ENCODE peak calls at places on chromosome 15, in nine cellular contexts. V is dorsolateral prefrontal cortex; X is glomerular endothelial cell; Z is stimulated activated CD8-positive, alpha-beta memory T cell treated with anti-CD3 and anti-CD28 coated beads, Interleukin-4, amount 100 ng/mL, for 1 hour; G is NB4; P is NCI-H1092 treated with DMSO at 0.1 percent for 48 hours; H is dermis microvascular lymphatic vessel endothelial cell; S is WERI-Rb-1; K is neural crest cell. J is an unnamed sample.

GRCh38 chr15:31843426-31844055 is 186.8 kb upstream of the CHRNA7 start:
- DNase-seq in V (no peak), X (no peak), Z (no peak), G (no peak), P (no peak), H (no peak), S (no peak), K (no peak), J (peak)

GRCh38 chr15:33852570-33852969 is 115.7 kb upstream of the CHRM5 start:
- DNase-seq in V (no peak), X (no peak), Z (no peak), G (no peak), P (no peak), H (no peak), S (no peak), K (no peak), J (no peak)

GRCh38 chr15:76341366-76342045 is 4.9 kb downstream of the ISL2 start:
- DNase-seq in V (no peak), X (no peak), Z (no peak), G (no peak), P (peak), H (no peak), S (peak), K (peak), J (peak)

GRCh38 chr15:40782609-40783227 is 12.9 kb downstream of the C15orf62 start:
- DNase-seq in V (no peak), X (no peak), Z (no peak), G (peak), P (peak), H (no peak), S (peak), K (peak), J (peak)

GRCh38 chr15:64716452-64716851 is 58.9 kb downstream of the RBPMS2 start:
- DNase-seq in V (no peak), X (no peak), Z (no peak), G (no peak), P (no peak), H (no peak), S (no peak), K (no peak), J (no peak)

GRCh38 chr15:40044717-40045571 is 6.0 kb upstream of the SRP14 start:
- DNase-seq in V (peak), X (no peak), Z (peak), G (peak), P (peak), H (no peak), S (peak), K (peak), J (peak)

GRCh38 chr15:74314897-74315438 is 52.5 kb downstream of the CYP11A1 start:
- DNase-seq in V (no peak), X (no peak), Z (no peak), G (peak), P (peak), H (no peak), S (peak), K (no peak), J (no peak)

GRCh38 chr15:73564255-73564654 is 68.9 kb downstream of the NPTN start:
- DNase-seq in V (no peak), X (peak), Z (no peak), G (peak), P (no peak), H (peak), S (peak), K (no peak), J (no peak)

GRCh38 chr15:57505949-57506391 is 85.7 kb upstream of the MYZAP start:
- DNase-seq in V (no peak), X (no peak), Z (no peak), G (no peak), P (no peak), H (no peak), S (no peak), K (no peak), J (no peak)

GRCh38 chr15:82571722-82572222 is 31.5 kb upstream of the RPS17 start:
- DNase-seq in V (peak), X (no peak), Z (no peak), G (no peak), P (peak), H (no peak), S (peak), K (peak), J (peak)

GRCh38 chr15:40871749-40872617 is 2.1 kb downstream of the RHOV start:
- DNase-seq in V (no peak), X (no peak), Z (no peak), G (no peak), P (no peak), H (no peak), S (no peak), K (no peak), J (no peak)

GRCh38 chr15:99568548-99569352 is 3.0 kb downstream of the MEF2A start:
- DNase-seq in V (no peak), X (no peak), Z (no peak), G (no peak), P (no peak), H (no peak), S (no peak), K (no peak), J (no peak)

GRCh38 chr15:90174140-90174891 is 26.8 kb upstream of the SEMA4B start:
- DNase-seq in V (peak), X (no peak), Z (no peak), G (no peak), P (peak), H (peak), S (peak), K (no peak), J (peak)

GRCh38 chr15:37931868-37932267 is 2.6 kb upstream of the TMCO5A start:
- DNase-seq in V (no peak), X (no peak), Z (no peak), G (no peak), P (no peak), H (no peak), S (no peak), K (no peak), J (no peak)

GRCh38 chr15:52256930-52257733 is 38.5 kb downstream of the MYO5C start:
- DNase-seq in V (no peak), X (no peak), Z (no peak), G (no peak), P (no peak), H (no peak), S (peak), K (no peak), J (peak)

GRCh38 chr15:57306305-57306943 is 69.9 kb upstream of the CGNL1 start:
- DNase-seq in V (peak), X (no peak), Z (peak), G (peak), P (peak), H (peak), S (peak), K (peak), J (peak)

GRCh38 chr15:99096173-99096893 is 8.5 kb upstream of the SYNM start:
- DNase-seq in V (no peak), X (no peak), Z (no peak), G (no peak), P (no peak), H (no peak), S (no peak), K (no peak), J (no peak)

GRCh38 chr15:90463381-90463780 is 66.3 kb upstream of the CRTC3 start:
- DNase-seq in V (no peak), X (peak), Z (no peak), G (peak), P (no peak), H (peak), S (no peak), K (no peak), J (no peak)

GRCh38 chr15:68276668-68277067 is 877 bp upstream of the FEM1B start:
- DNase-seq in V (no peak), X (no peak), Z (no peak), G (no peak), P (no peak), H (no peak), S (no peak), K (no peak), J (no peak)

GRCh38 chr15:42832577-42832976 is 88.0 kb downstream of the TTBK2 start:
- DNase-seq in V (no peak), X (peak), Z (no peak), G (no peak), P (no peak), H (no peak), S (no peak), K (no peak), J (no peak)

GRCh38 chr15:80204231-80204630 is 47.8 kb downstream of the CTXND1 start:
- DNase-seq in V (no peak), X (no peak), Z (no peak), G (no peak), P (no peak), H (no peak), S (no peak), K (no peak), J (no peak)

GRCh38 chr15:83396071-83396470 is 51.1 kb upstream of the SH3GL3 start:
- DNase-seq in V (no peak), X (no peak), Z (no peak), G (no peak), P (no peak), H (no peak), S (no peak), K (no peak), J (peak)

GRCh38 chr15:74311734-74312444 is 55.6 kb downstream of the CYP11A1 start:
- DNase-seq in V (no peak), X (no peak), Z (no peak), G (peak), P (peak), H (no peak), S (peak), K (peak), J (peak)